ENCODE peak calls at places on chromosomes 3 and 15, in eight cellular contexts. D is GM12865; O is A549; C is thoracic aorta; V is CD8-positive, alpha-beta memory T cell; A is AG04450; P is HuH-7; U is H54. N is an unnamed sample.

GRCh38 chr3:127101411-127102067 is 91.4 kb upstream of the PRR23E start:
- DNase-seq in D (no peak), O (no peak), C (no peak), V (peak), A (no peak), P (no peak), U (no peak), N (no peak)

GRCh38 chr3:113695818-113696645 is at the start of gene USF3:
- DNase-seq in D (peak), O (peak), C (no peak), V (peak), A (no peak), P (peak), U (peak), N (peak)

GRCh38 chr3:150081084-150081483 is 110.4 kb upstream of the PFN2 start:
- DNase-seq in D (no peak), O (no peak), C (no peak), V (no peak), A (no peak), P (no peak), U (no peak), N (no peak)

GRCh38 chr3:21781371-21781770 is 30.4 kb upstream of the ZNF385D start:
- DNase-seq in D (no peak), O (no peak), C (no peak), V (no peak), A (no peak), P (no peak), U (no peak), N (no peak)

GRCh38 chr15:88428053-88428452 is 39.1 kb downstream of the MRPL46 start:
- DNase-seq in D (no peak), O (no peak), C (no peak), V (no peak), A (no peak), P (no peak), U (no peak), N (no peak)

GRCh38 chr15:40702077-40702476 is 7.1 kb downstream of the RAD51 start:
- DNase-seq in D (peak), O (no peak), C (no peak), V (no peak), A (no peak), P (peak), U (no peak), N (peak)

GRCh38 chr3:19934098-19934566 is at the start of gene EFHB:
- DNase-seq in D (peak), O (peak), C (no peak), V (no peak), A (no peak), P (no peak), U (no peak), N (peak)

GRCh38 chr3:127844326-127844942 is 22.1 kb upstream of the MGLL start:
- DNase-seq in D (peak), O (no peak), C (no peak), V (no peak), A (no peak), P (no peak), U (no peak), N (no peak)

GRCh38 chr3:17602126-17602525 is 140.3 kb downstream of the TBC1D5 start:
- DNase-seq in D (no peak), O (peak), C (no peak), V (no peak), A (no peak), P (no peak), U (no peak), N (no peak)

GRCh38 chr15:89385596-89386242 is 51.1 kb upstream of the POLG start:
- DNase-seq in D (no peak), O (no peak), C (no peak), V (no peak), A (no peak), P (no peak), U (peak), N (no peak)

GRCh38 chr3:195032955-195033354 is 238.0 kb downstream of the XXYLT1 start:
- DNase-seq in D (no peak), O (no peak), C (no peak), V (no peak), A (no peak), P (no peak), U (no peak), N (no peak)

GRCh38 chr3:183328164-183328563 is 75.1 kb downstream of the B3GNT5 start:
- DNase-seq in D (no peak), O (no peak), C (no peak), V (no peak), A (no peak), P (no peak), U (no peak), N (no peak)

GRCh38 chr3:134067311-134068161 is 37.8 kb upstream of the SLCO2A1 start:
- DNase-seq in D (no peak), O (no peak), C (no peak), V (no peak), A (no peak), P (no peak), U (no peak), N (no peak)

GRCh38 chr3:15557511-15557946 is 36.0 kb upstream of the COLQ start:
- DNase-seq in D (peak), O (peak), C (peak), V (peak), A (peak), P (peak), U (peak), N (peak)

GRCh38 chr3:9149566-9149965 is 99.9 kb downstream of the SRGAP3 start:
- DNase-seq in D (no peak), O (no peak), C (no peak), V (no peak), A (no peak), P (no peak), U (no peak), N (no peak)

GRCh38 chr3:2250783-2251182 is 152.1 kb downstream of the CNTN4 start:
- DNase-seq in D (no peak), O (no peak), C (no peak), V (no peak), A (no peak), P (no peak), U (no peak), N (no peak)

GRCh38 chr3:14148041-14148985 is 23.5 kb downstream of the TMEM43 start:
- DNase-seq in D (no peak), O (no peak), C (no peak), V (peak), A (no peak), P (peak), U (no peak), N (no peak)

GRCh38 chr15:63983071-63983711 is 63.1 kb downstream of the DAPK2 start:
- DNase-seq in D (peak), O (no peak), C (no peak), V (no peak), A (no peak), P (no peak), U (no peak), N (no peak)

GRCh38 chr15:92930061-92930460 is 29.9 kb downstream of the CHD2 start:
- DNase-seq in D (no peak), O (no peak), C (no peak), V (no peak), A (no peak), P (no peak), U (no peak), N (no peak)

GRCh38 chr3:150870406-150870805 is 34.8 kb downstream of the MINDY4B start:
- DNase-seq in D (no peak), O (no peak), C (no peak), V (no peak), A (no peak), P (no peak), U (no peak), N (no peak)

GRCh38 chr3:11240496-11240895 is 31.7 kb upstream of the ATG7 start:
- DNase-seq in D (no peak), O (no peak), C (no peak), V (no peak), A (no peak), P (no peak), U (no peak), N (no peak)

GRCh38 chr3:120497813-120498212 is 47.0 kb upstream of the FSTL1 start:
- DNase-seq in D (no peak), O (no peak), C (no peak), V (no peak), A (no peak), P (no peak), U (no peak), N (no peak)

GRCh38 chr3:10528046-10528445 is 22.7 kb upstream of the ATP2B2 start:
- DNase-seq in D (no peak), O (no peak), C (no peak), V (peak), A (no peak), P (no peak), U (no peak), N (no peak)

GRCh38 chr3:117871934-117872333 is 1162.4 kb downstream of the TUSC7 start:
- DNase-seq in D (no peak), O (no peak), C (no peak), V (no peak), A (no peak), P (no peak), U (no peak), N (no peak)

GRCh38 chr3:52385157-52385556 is 59.7 kb downstream of the SEMA3G start:
- DNase-seq in D (peak), O (peak), C (no peak), V (no peak), A (no peak), P (peak), U (peak), N (no peak)

GRCh38 chr3:13025778-13026518 is 47.3 kb downstream of the IQSEC1 start:
- DNase-seq in D (no peak), O (no peak), C (no peak), V (no peak), A (no peak), P (no peak), U (no peak), N (no peak)

GRCh38 chr15:52728899-52729298 is 49.7 kb upstream of the ATOSA start:
- DNase-seq in D (no peak), O (no peak), C (no peak), V (no peak), A (peak), P (no peak), U (peak), N (no peak)

GRCh38 chr3:179181993-179182551 is 33.9 kb downstream of the PIK3CA start:
- DNase-seq in D (no peak), O (no peak), C (no peak), V (no peak), A (no peak), P (no peak), U (no peak), N (no peak)

GRCh38 chr15:62545392-62546227 is 380.5 kb upstream of the C2CD4B start:
- DNase-seq in D (no peak), O (no peak), C (no peak), V (no peak), A (no peak), P (no peak), U (no peak), N (no peak)